ENCODE peak calls at places on chromosomes 3 and 15, in four cellular contexts. One of them, this sample, is unnamed.

GRCh38 chr15:49103676-49104075 is 51.7 kb downstream of the COPS2 start:
- DNase-seq in H1: no peak
- DNase-seq in uterus: no peak
- DNase-seq in upper lobe of left lung: no peak
- DNase-seq in this sample: no peak

GRCh38 chr15:94538280-94538679 is 306.9 kb downstream of the MCTP2 start:
- DNase-seq in H1: no peak
- DNase-seq in uterus: no peak
- DNase-seq in upper lobe of left lung: no peak
- DNase-seq in this sample: no peak

GRCh38 chr3:194075802-194076460 is 60.0 kb upstream of the HES1 start:
- DNase-seq in H1: no peak
- DNase-seq in uterus: no peak
- DNase-seq in upper lobe of left lung: no peak
- DNase-seq in this sample: no peak

GRCh38 chr15:20356444-20357138 is 185.0 kb downstream of the GOLGA6L6 start:
- DNase-seq in H1: no peak
- DNase-seq in uterus: peak; percentile 37
- DNase-seq in upper lobe of left lung: peak; percentile 90
- DNase-seq in this sample: no peak

GRCh38 chr15:39777497-39777896 is 5.1 kb downstream of the FSIP1 start:
- DNase-seq in H1: no peak
- DNase-seq in uterus: no peak
- DNase-seq in upper lobe of left lung: no peak
- DNase-seq in this sample: no peak

GRCh38 chr3:185688808-185689207 is 102.7 kb downstream of the SENP2 start:
- DNase-seq in H1: peak; percentile 34
- DNase-seq in uterus: no peak
- DNase-seq in upper lobe of left lung: no peak
- DNase-seq in this sample: no peak

GRCh38 chr3:114442251-114442650 is 148.4 kb downstream of the TIGIT start:
- DNase-seq in H1: no peak
- DNase-seq in uterus: no peak
- DNase-seq in upper lobe of left lung: no peak
- DNase-seq in this sample: no peak

GRCh38 chr3:141401095-141401494 is 32.8 kb downstream of the ZBTB38 start:
- DNase-seq in H1: no peak
- DNase-seq in uterus: no peak
- DNase-seq in upper lobe of left lung: no peak
- DNase-seq in this sample: no peak

GRCh38 chr15:75570119-75570518 is 9.0 kb downstream of the PTPN9 start:
- DNase-seq in H1: no peak
- DNase-seq in uterus: no peak
- DNase-seq in upper lobe of left lung: no peak
- DNase-seq in this sample: no peak

GRCh38 chr3:14620512-14620911 is 31.1 kb upstream of the CCDC174 start:
- DNase-seq in H1: no peak
- DNase-seq in uterus: no peak
- DNase-seq in upper lobe of left lung: no peak
- DNase-seq in this sample: no peak

GRCh38 chr3:27353221-27353620 is 16.0 kb downstream of the NEK10 start:
- DNase-seq in H1: no peak
- DNase-seq in uterus: no peak
- DNase-seq in upper lobe of left lung: no peak
- DNase-seq in this sample: no peak

GRCh38 chr3:171142985-171143384 is 116.5 kb upstream of the SLC2A2 start:
- DNase-seq in H1: no peak
- DNase-seq in uterus: no peak
- DNase-seq in upper lobe of left lung: no peak
- DNase-seq in this sample: no peak

GRCh38 chr3:76668653-76669052 is 371.2 kb upstream of the ROBO2 start:
- DNase-seq in H1: no peak
- DNase-seq in uterus: no peak
- DNase-seq in upper lobe of left lung: no peak
- DNase-seq in this sample: no peak

GRCh38 chr3:135924506-135924905 is 41.0 kb upstream of the PPP2R3A start:
- DNase-seq in H1: no peak
- DNase-seq in uterus: no peak
- DNase-seq in upper lobe of left lung: no peak
- DNase-seq in this sample: no peak

GRCh38 chr3:188351648-188352047 is 197.7 kb downstream of the LPP start:
- DNase-seq in H1: no peak
- DNase-seq in uterus: no peak
- DNase-seq in upper lobe of left lung: no peak
- DNase-seq in this sample: no peak

GRCh38 chr15:47820780-47821319 is 103.5 kb downstream of the SEMA6D start:
- DNase-seq in H1: no peak
- DNase-seq in uterus: no peak
- DNase-seq in upper lobe of left lung: no peak
- DNase-seq in this sample: no peak
- H3K27ac ChIP-seq in H1: no peak overlapping the region
- H3K27ac ChIP-seq in uterus: no peak overlapping the region
- H3K27ac ChIP-seq in upper lobe of left lung: no peak overlapping the region
- H3K27ac ChIP-seq in this sample: no peak overlapping the region

DNA sequence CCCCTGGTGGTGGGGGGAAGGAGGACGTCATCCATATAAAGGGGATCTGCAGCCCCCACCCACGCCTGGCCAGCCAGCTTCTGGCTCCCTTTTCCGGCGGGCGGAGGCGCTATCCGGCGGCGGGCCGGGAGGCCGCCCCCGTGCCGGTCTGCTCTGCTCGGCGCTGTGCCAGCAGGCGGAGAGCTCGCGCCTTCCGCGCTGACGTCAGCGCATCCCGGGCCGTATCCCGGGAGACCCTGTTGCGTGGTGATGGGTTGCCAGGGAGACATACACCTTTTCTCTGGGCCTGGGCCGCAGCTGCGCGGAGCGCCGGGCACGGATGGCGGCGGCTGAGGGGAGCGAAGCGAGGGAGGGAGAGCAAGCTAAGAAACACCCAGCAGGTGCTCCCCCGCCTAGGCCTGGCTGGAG is 1.1 kb downstream of the FAM131A start:
- DNase-seq in H1: peak; percentile 70
- DNase-seq in uterus: peak; percentile 96
- DNase-seq in upper lobe of left lung: peak; percentile 91
- DNase-seq in this sample: peak; percentile 74
- TF ChIP-seq POLR2A in H1: no peak
- TF ChIP-seq POLR2A in uterus: peak; percentile 2
- TF ChIP-seq POLR2A in upper lobe of left lung: no peak
- TF ChIP-seq POLR2A in this sample: peak; percentile 21

GRCh38 chr3:40973141-40973540 is 226.2 kb upstream of the CTNNB1 start:
- DNase-seq in H1: no peak
- DNase-seq in uterus: no peak
- DNase-seq in upper lobe of left lung: no peak
- DNase-seq in this sample: no peak
- H3K4me1 ChIP-seq in H1: no peaks in the 10 kb centered on the region
- H3K4me1 ChIP-seq in uterus: no peaks in the 10 kb centered on the region
- H3K4me1 ChIP-seq in upper lobe of left lung: peaks cover 36% of the 10 kb centered on the region
- H3K4me1 ChIP-seq in this sample: peaks cover 31% of the 10 kb centered on the region

DNA sequence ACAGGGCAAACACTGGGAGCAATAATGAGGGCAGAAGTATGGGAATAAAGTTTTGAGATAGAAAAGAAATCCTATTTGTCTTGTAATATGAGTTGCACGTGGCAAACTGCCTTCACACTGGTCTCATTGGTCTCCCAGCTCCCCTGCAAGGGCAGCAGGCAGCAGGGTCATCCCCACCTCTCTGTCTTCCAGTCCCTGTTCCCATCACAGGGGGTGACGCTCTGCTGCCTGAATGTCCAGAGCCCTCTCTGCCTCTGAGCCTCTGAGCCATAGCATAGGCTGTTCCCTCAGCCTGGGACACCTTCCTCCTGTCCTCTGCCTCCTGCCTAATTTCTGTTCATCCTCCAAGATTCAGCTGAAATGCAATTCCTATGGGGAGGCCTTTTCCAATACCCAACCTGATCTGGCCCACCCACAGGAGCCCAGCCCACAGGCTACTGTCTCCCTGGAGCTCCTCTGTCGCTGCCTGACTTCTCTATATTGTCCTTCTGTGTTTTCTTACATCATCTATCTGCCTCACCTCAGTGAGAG is 12.1 kb upstream of the SKOR1 start:
- DNase-seq in H1: no peak
- DNase-seq in uterus: no peak
- DNase-seq in upper lobe of left lung: no peak
- DNase-seq in this sample: no peak
- H3K27ac ChIP-seq in H1: no peak overlapping the region
- H3K27ac ChIP-seq in uterus: no peak overlapping the region
- H3K27ac ChIP-seq in upper lobe of left lung: no peak overlapping the region
- H3K27ac ChIP-seq in this sample: no peak overlapping the region

DNA sequence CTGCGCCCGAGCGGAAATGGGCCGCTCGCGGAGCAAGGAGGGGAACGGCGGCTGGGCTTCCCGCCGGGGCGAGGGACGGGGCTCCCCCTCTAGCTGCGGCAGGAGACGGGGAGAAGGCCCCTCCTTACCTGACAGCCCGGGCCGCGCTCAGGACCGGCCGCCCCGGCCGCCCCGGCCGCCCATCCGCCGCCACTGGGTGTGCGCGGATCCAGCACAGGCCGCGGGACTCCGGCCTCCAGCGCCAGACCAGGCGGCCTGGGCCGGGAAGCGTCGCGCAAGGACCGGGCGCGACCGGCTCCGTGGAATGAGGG is 296 bp downstream of the TPRA1 start:
- DNase-seq in H1: no peak
- DNase-seq in uterus: no peak
- DNase-seq in upper lobe of left lung: peak; percentile 93
- DNase-seq in this sample: no peak
- TF ChIP-seq POLR2A in H1: no peak
- TF ChIP-seq POLR2A in uterus: no peak
- TF ChIP-seq POLR2A in upper lobe of left lung: peak; percentile 80
- TF ChIP-seq POLR2A in this sample: no peak

GRCh38 chr15:70493376-70493775 is 270.0 kb downstream of the UACA start:
- DNase-seq in H1: no peak
- DNase-seq in uterus: no peak
- DNase-seq in upper lobe of left lung: no peak
- DNase-seq in this sample: no peak
- H3K4me1 ChIP-seq in H1: no peaks in the 10 kb centered on the region
- H3K4me1 ChIP-seq in uterus: no peaks in the 10 kb centered on the region
- H3K4me1 ChIP-seq in upper lobe of left lung: peaks cover 30% of the 10 kb centered on the region
- H3K4me1 ChIP-seq in this sample: peaks cover 29% of the 10 kb centered on the region

DNA sequence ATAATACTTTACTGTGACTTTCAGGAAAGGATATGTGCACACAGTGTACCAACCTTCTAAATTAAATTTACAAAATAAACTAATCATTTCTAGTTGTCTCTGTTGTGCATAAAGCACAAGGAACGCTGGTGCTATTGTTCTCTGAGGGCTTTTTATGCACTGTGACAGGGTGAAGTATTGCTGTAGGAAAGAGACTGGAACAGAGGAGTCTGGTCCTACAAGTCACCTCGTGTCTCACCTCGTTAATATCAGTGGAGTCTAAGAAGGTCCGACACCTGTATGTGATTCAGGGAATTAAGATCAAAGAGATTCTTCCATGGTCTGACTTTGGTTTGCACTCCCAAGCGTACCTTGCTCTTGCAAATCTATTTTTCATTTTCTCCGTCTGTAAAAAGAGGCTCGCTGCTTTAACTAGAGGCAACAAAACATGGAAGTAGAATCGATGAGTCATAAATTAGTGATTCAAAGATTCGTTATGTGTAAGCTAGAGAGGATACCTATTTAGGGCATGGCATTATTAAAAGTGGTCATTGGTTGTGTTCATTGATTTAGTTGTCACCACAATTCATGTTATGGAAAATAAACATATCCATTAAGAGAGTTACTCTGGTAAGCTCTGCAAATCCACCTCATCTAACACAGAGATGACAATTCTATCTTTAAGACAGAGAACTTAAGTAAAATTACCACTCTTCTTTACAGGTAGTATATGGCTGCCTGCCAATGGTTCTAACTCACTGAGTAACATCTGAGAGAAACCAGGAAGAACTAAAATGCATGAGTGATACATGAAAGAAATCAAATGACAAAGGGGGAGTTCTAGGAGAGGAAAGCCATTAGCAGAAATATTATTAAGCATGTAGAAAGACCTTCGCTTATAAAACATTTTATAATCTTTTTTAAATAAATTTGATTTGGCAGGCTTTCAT is 219.4 kb upstream of the GBE1 start:
- DNase-seq in H1: no peak
- DNase-seq in uterus: no peak
- DNase-seq in upper lobe of left lung: no peak
- DNase-seq in this sample: no peak
- H3K27ac ChIP-seq in H1: no peak overlapping the region
- H3K27ac ChIP-seq in uterus: no peak overlapping the region
- H3K27ac ChIP-seq in upper lobe of left lung: no peak overlapping the region
- H3K27ac ChIP-seq in this sample: no peak overlapping the region

GRCh38 chr3:59423707-59424106 is 373.9 kb upstream of the CFAP20DC start:
- DNase-seq in H1: no peak
- DNase-seq in uterus: no peak
- DNase-seq in upper lobe of left lung: no peak
- DNase-seq in this sample: no peak

GRCh38 chr3:59425371-59425770 is 375.5 kb upstream of the CFAP20DC start:
- DNase-seq in H1: no peak
- DNase-seq in uterus: peak; percentile 22
- DNase-seq in upper lobe of left lung: no peak
- DNase-seq in this sample: no peak

GRCh38 chr3:59418836-59419235 is 369.0 kb upstream of the CFAP20DC start:
- DNase-seq in H1: no peak
- DNase-seq in uterus: no peak
- DNase-seq in upper lobe of left lung: no peak
- DNase-seq in this sample: no peak

GRCh38 chr3:59424268-59425010 is 374.6 kb upstream of the CFAP20DC start:
- DNase-seq in H1: no peak
- DNase-seq in uterus: no peak
- DNase-seq in upper lobe of left lung: no peak
- DNase-seq in this sample: no peak

GRCh38 chr3:59422312-59422711 is 372.5 kb upstream of the CFAP20DC start:
- DNase-seq in H1: no peak
- DNase-seq in uterus: no peak
- DNase-seq in upper lobe of left lung: no peak
- DNase-seq in this sample: no peak
- TF ChIP-seq POLR2A in H1: no peak
- TF ChIP-seq POLR2A in uterus: no peak
- TF ChIP-seq POLR2A in upper lobe of left lung: no peak
- TF ChIP-seq POLR2A in this sample: no peak

This sample was measured in tibial nerve.